ENCODE peak calls at places on chromosomes 1 and 21, in five cellular contexts. B, M, P, D and K are unnamed samples.

GRCh38 chr1:33971018-33971710 is 107.3 kb downstream of the HMGB4 start:
- DNase-seq in D (no peak), P (no peak), M (no peak), B (peak), K (no peak)

GRCh38 chr1:67559222-67559700 is 125.7 kb upstream of the GADD45A start:
- DNase-seq in B (peak), M (peak), P (peak), D (no peak), K (no peak)

GRCh38 chr1:198622532-198623218 is 16.2 kb upstream of the PTPRC start:
- DNase-seq in D (peak), P (no peak), B (no peak), M (no peak), K (no peak)

GRCh38 chr21:42561742-42562141 is 48.1 kb downstream of the SLC37A1 start:
- DNase-seq in B (no peak), M (peak), P (peak), D (peak), K (peak)

GRCh38 chr1:169784102-169784501 is 10.6 kb downstream of the METTL18 start:
- DNase-seq in M (no peak), D (no peak), B (peak), P (no peak), K (no peak)

GRCh38 chr1:236627717-236628116 is 23.4 kb upstream of the HEATR1 start:
- DNase-seq in P (no peak), D (no peak), M (no peak), B (no peak), K (no peak)

GRCh38 chr1:156749429-156750118 is 1.9 kb downstream of the HDGF start:
- DNase-seq in P (no peak), B (no peak), D (no peak), M (no peak), K (no peak)

GRCh38 chr1:41519667-41520066 is 35.2 kb upstream of the EDN2 start:
- DNase-seq in M (no peak), P (no peak), B (no peak), D (no peak), K (no peak)

GRCh38 chr1:114207635-114208034 is 54.0 kb upstream of the SYT6 start:
- DNase-seq in D (no peak), B (no peak), M (no peak), P (no peak), K (no peak)

GRCh38 chr1:240705584-240705983 is 93.6 kb upstream of the GREM2 start:
- DNase-seq in B (peak), P (no peak), M (no peak), D (no peak), K (no peak)

GRCh38 chr21:16891821-16892220 is 621.0 kb upstream of the CXADR start:
- DNase-seq in M (no peak), P (no peak), D (no peak), B (peak), K (no peak)

GRCh38 chr1:145999321-146000024 is 3.1 kb upstream of the TXNIP start:
- DNase-seq in D (peak), M (no peak), B (no peak), P (no peak), K (peak)
- H3K4me3 ChIP-seq in D (no peak), M (peak), B (no peak), P (no peak), K (no peak)

GRCh38 chr21:31752352-31752751 is 20.4 kb upstream of the SCAF4 start:
- DNase-seq in B (no peak), D (no peak), P (no peak), M (no peak), K (no peak)

GRCh38 chr21:31754561-31754960 is 22.6 kb upstream of the SCAF4 start:
- DNase-seq in P (no peak), B (no peak), D (no peak), M (no peak), K (no peak)

GRCh38 chr21:31755027-31755426 is 23.1 kb upstream of the SCAF4 start:
- DNase-seq in D (no peak), B (no peak), P (no peak), M (no peak), K (no peak)

GRCh38 chr21:31753949-31754348 is 22.0 kb upstream of the SCAF4 start:
- DNase-seq in D (no peak), B (no peak), P (peak), M (no peak), K (no peak)

DNA sequence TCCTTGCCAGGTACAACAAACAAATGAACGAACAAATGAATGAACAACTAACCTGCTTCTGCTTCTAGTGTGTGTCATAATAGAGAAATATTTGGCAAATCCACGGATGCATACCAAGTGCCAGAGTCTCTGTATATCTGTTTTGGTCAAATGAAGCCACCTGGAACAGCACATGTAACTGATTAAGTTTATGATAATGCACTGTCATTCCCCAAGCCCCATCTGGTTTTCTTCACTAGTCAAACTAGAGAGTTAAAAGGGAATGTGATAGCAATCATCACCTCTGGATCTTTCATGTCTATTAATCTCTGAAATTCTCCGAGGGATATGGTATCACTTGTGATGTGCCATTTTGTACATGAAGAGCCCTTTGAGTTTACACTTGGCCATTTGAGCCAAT is 21.0 kb upstream of the SCAF4 start:
- DNase-seq in D (no peak), P (no peak), M (no peak), B (no peak), K (no peak)
- H3K4me3 ChIP-seq in D (no peak), P (no peak), M (no peak), B (no peak), K (no peak)

DNA sequence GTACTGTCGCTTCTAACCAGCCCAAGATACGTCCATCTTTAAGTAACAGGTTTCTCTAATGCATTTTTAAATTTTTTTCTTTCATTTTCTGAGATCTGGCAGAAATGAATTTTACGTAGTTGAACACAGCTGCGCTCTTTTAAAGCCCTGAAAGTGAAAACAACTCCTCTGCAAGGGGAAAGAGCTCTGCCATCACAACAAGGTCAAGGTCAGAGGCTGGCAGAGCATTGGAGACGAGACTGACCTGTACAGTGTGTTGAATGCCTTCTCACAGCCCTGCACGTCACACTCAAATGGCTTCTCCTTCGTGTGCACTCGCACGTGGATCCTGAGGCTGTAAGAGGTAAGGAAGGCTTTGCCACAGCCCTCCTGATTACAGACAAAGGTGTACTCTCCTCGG is 19.7 kb downstream of the MTF1 start:
- DNase-seq in D (no peak), M (no peak), P (no peak), B (no peak), K (no peak)
- H3K4me3 ChIP-seq in D (no peak), M (no peak), P (no peak), B (no peak), K (no peak)

GRCh38 chr1:51512611-51513010 is 6.5 kb downstream of the EPS15 start:
- DNase-seq in M (no peak), P (no peak), B (no peak), D (peak), K (no peak)
- H3K4me3 ChIP-seq in M (no peak), P (no peak), B (no peak), D (peak), K (no peak)